ENCODE peak calls at places on chromosomes 12 and 14, in four cellular contexts. One of them, this sample, is unnamed.

GRCh38 chr12:54286042-54286931 is 5.8 kb downstream of the HNRNPA1 start:
- DNase-seq in esophagus squamous epithelium: no peak
- DNase-seq in adrenal gland: no peak
- DNase-seq in colonic mucosa: no peak
- DNase-seq in this sample: no peak

GRCh38 chr12:105466901-105467598 is 136.6 kb downstream of the C12orf75 start:
- DNase-seq in esophagus squamous epithelium: no peak
- DNase-seq in adrenal gland: no peak
- DNase-seq in colonic mucosa: no peak
- DNase-seq in this sample: no peak

GRCh38 chr14:32477406-32477805 is 148.3 kb downstream of the AKAP6 start:
- DNase-seq in esophagus squamous epithelium: no peak
- DNase-seq in adrenal gland: no peak
- DNase-seq in colonic mucosa: no peak
- DNase-seq in this sample: no peak

GRCh38 chr14:38065101-38065762 is 142.5 kb upstream of the SSTR1 start:
- DNase-seq in esophagus squamous epithelium: no peak
- DNase-seq in adrenal gland: no peak
- DNase-seq in colonic mucosa: no peak
- DNase-seq in this sample: peak

GRCh38 chr12:32290411-32290810 is 108.9 kb upstream of the FGD4 start:
- DNase-seq in esophagus squamous epithelium: no peak
- DNase-seq in adrenal gland: no peak
- DNase-seq in colonic mucosa: no peak
- DNase-seq in this sample: no peak

GRCh38 chr12:130933269-130933995 is 20.3 kb upstream of the ADGRD1 start:
- DNase-seq in esophagus squamous epithelium: no peak
- DNase-seq in adrenal gland: no peak
- DNase-seq in colonic mucosa: no peak
- DNase-seq in this sample: no peak

GRCh38 chr14:99822166-99822527 is 28.9 kb downstream of the EML1 start:
- DNase-seq in esophagus squamous epithelium: no peak
- DNase-seq in adrenal gland: no peak
- DNase-seq in colonic mucosa: no peak
- DNase-seq in this sample: no peak

GRCh38 chr12:76586764-76587395 is 27.3 kb upstream of the OSBPL8 start:
- DNase-seq in esophagus squamous epithelium: no peak
- DNase-seq in adrenal gland: peak
- DNase-seq in colonic mucosa: peak
- DNase-seq in this sample: peak

GRCh38 chr14:23302290-23303225 is at the start of gene PPP1R3E:
- DNase-seq in esophagus squamous epithelium: no peak
- DNase-seq in adrenal gland: peak
- DNase-seq in colonic mucosa: peak
- DNase-seq in this sample: peak

GRCh38 chr12:47891356-47891755 is 13.4 kb downstream of the VDR start:
- DNase-seq in esophagus squamous epithelium: no peak
- DNase-seq in adrenal gland: no peak
- DNase-seq in colonic mucosa: no peak
- DNase-seq in this sample: no peak

GRCh38 chr12:43079481-43079880 is 472.5 kb downstream of the ADAMTS20 start:
- DNase-seq in esophagus squamous epithelium: no peak
- DNase-seq in adrenal gland: no peak
- DNase-seq in colonic mucosa: no peak
- DNase-seq in this sample: no peak

GRCh38 chr14:31716208-31716607 is 155.0 kb downstream of the NUBPL start:
- DNase-seq in esophagus squamous epithelium: no peak
- DNase-seq in adrenal gland: no peak
- DNase-seq in colonic mucosa: no peak
- DNase-seq in this sample: no peak

GRCh38 chr12:54173906-54174471 is 14.8 kb downstream of the SMUG1 start:
- DNase-seq in esophagus squamous epithelium: no peak
- DNase-seq in adrenal gland: no peak
- DNase-seq in colonic mucosa: no peak
- DNase-seq in this sample: no peak

GRCh38 chr12:8045952-8046944 is 13.7 kb downstream of the FOXJ2 start:
- DNase-seq in esophagus squamous epithelium: no peak
- DNase-seq in adrenal gland: peak
- DNase-seq in colonic mucosa: peak
- DNase-seq in this sample: peak

GRCh38 chr14:103207038-103207403 is 83.8 kb downstream of the TNFAIP2 start:
- DNase-seq in esophagus squamous epithelium: no peak
- DNase-seq in adrenal gland: peak
- DNase-seq in colonic mucosa: peak
- DNase-seq in this sample: no peak

GRCh38 chr14:68583527-68584275 is 209.2 kb downstream of the ZFP36L1 start:
- DNase-seq in esophagus squamous epithelium: no peak
- DNase-seq in adrenal gland: no peak
- DNase-seq in colonic mucosa: no peak
- DNase-seq in this sample: no peak

GRCh38 chr14:85366226-85366625 is 163.7 kb upstream of the FLRT2 start:
- DNase-seq in esophagus squamous epithelium: no peak
- DNase-seq in adrenal gland: no peak
- DNase-seq in colonic mucosa: no peak
- DNase-seq in this sample: no peak

GRCh38 chr14:91394105-91395081 is 23.2 kb downstream of the CCDC88C start:
- DNase-seq in esophagus squamous epithelium: no peak
- DNase-seq in adrenal gland: no peak
- DNase-seq in colonic mucosa: no peak
- DNase-seq in this sample: no peak

GRCh38 chr12:27922591-27923139 is 49.9 kb downstream of the PTHLH start:
- DNase-seq in esophagus squamous epithelium: no peak
- DNase-seq in adrenal gland: peak
- DNase-seq in colonic mucosa: no peak
- DNase-seq in this sample: no peak

GRCh38 chr14:106831322-106831720 is 1304.9 kb downstream of the TMEM121 start:
- DNase-seq in esophagus squamous epithelium: no peak
- DNase-seq in adrenal gland: no peak
- DNase-seq in colonic mucosa: no peak
- DNase-seq in this sample: peak

GRCh38 chr12:69189378-69189978 is 49.9 kb upstream of the CPSF6 start:
- DNase-seq in esophagus squamous epithelium: no peak
- DNase-seq in adrenal gland: no peak
- DNase-seq in colonic mucosa: no peak
- DNase-seq in this sample: no peak

GRCh38 chr12:13187399-13187798 is 9.1 kb upstream of the EMP1 start:
- DNase-seq in esophagus squamous epithelium: no peak
- DNase-seq in adrenal gland: no peak
- DNase-seq in colonic mucosa: no peak
- DNase-seq in this sample: no peak

GRCh38 chr12:113070117-113070906 is 13.8 kb downstream of the DTX1 start:
- DNase-seq in esophagus squamous epithelium: no peak
- DNase-seq in adrenal gland: no peak
- DNase-seq in colonic mucosa: peak
- DNase-seq in this sample: no peak

GRCh38 chr12:113069149-113069548 is 12.6 kb downstream of the DTX1 start:
- DNase-seq in esophagus squamous epithelium: no peak
- DNase-seq in adrenal gland: no peak
- DNase-seq in colonic mucosa: no peak
- DNase-seq in this sample: no peak

GRCh38 chr12:113066806-113067400 is 10.4 kb downstream of the DTX1 start:
- DNase-seq in esophagus squamous epithelium: no peak
- DNase-seq in adrenal gland: no peak
- DNase-seq in colonic mucosa: no peak
- DNase-seq in this sample: no peak

GRCh38 chr12:113069751-113070116 is 13.2 kb downstream of the DTX1 start:
- DNase-seq in esophagus squamous epithelium: no peak
- DNase-seq in adrenal gland: no peak
- DNase-seq in colonic mucosa: no peak
- DNase-seq in this sample: no peak

DNA sequence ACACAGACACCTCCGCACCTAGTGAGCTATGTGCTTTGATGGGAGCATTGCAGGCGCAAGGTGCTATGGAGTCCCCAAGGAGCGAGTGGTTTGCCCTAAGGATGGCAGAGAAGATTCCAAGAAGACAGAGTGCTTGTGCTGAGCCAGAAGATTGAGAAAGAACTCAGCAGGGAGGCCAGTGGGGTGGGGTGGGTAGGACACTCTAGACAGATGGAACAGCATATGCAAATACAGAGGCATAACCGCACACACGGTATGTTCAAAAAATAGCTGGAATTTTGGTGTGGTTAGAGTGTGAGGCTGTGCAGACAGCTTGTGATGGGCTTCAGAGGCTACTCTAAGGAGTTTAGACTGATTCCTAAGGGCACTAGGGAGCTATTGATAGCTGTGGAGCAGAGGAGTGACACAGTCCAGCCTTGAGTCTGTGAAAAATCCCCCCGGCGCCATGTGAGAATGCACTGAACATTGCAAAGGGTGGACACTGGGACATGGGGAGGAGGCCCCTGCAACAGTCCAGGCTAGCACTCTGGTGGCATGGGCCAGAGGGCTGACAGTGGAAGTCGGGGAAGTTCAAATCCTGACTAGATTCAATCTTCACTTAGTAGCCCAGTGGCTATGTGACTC is 11.9 kb downstream of the DTX1 start:
- DNase-seq in esophagus squamous epithelium: no peak
- DNase-seq in adrenal gland: no peak
- DNase-seq in colonic mucosa: no peak
- DNase-seq in this sample: no peak
- H3K4me3 ChIP-seq in esophagus squamous epithelium: no peak
- H3K4me3 ChIP-seq in adrenal gland: no peak
- H3K4me3 ChIP-seq in colonic mucosa: no peak
- H3K4me3 ChIP-seq in this sample: no peak

GRCh38 chr14:35254736-35255135 is 37.4 kb upstream of the PSMA6 start:
- DNase-seq in esophagus squamous epithelium: no peak
- DNase-seq in adrenal gland: no peak
- DNase-seq in colonic mucosa: no peak
- DNase-seq in this sample: no peak

GRCh38 chr14:35252485-35252884 is 39.7 kb upstream of the PSMA6 start:
- DNase-seq in esophagus squamous epithelium: no peak
- DNase-seq in adrenal gland: no peak
- DNase-seq in colonic mucosa: no peak
- DNase-seq in this sample: no peak

GRCh38 chr14:35261774-35262173 is 30.4 kb upstream of the PSMA6 start:
- DNase-seq in esophagus squamous epithelium: no peak
- DNase-seq in adrenal gland: no peak
- DNase-seq in colonic mucosa: no peak
- DNase-seq in this sample: no peak

GRCh38 chr14:35258420-35258819 is 33.8 kb upstream of the PSMA6 start:
- DNase-seq in esophagus squamous epithelium: no peak
- DNase-seq in adrenal gland: no peak
- DNase-seq in colonic mucosa: no peak
- DNase-seq in this sample: no peak

GRCh38 chr14:35257809-35258208 is 34.4 kb upstream of the PSMA6 start:
- DNase-seq in esophagus squamous epithelium: no peak
- DNase-seq in adrenal gland: no peak
- DNase-seq in colonic mucosa: no peak
- DNase-seq in this sample: no peak
- H3K27ac ChIP-seq in esophagus squamous epithelium: no peak
- H3K27ac ChIP-seq in adrenal gland: no peak
- H3K27ac ChIP-seq in colonic mucosa: no peak
- H3K27ac ChIP-seq in this sample: no peak

GRCh38 chr12:24820872-24821271 is 128.0 kb downstream of the BCAT1 start:
- DNase-seq in esophagus squamous epithelium: no peak
- DNase-seq in adrenal gland: no peak
- DNase-seq in colonic mucosa: no peak
- DNase-seq in this sample: no peak

GRCh38 chr12:24823808-24824515 is 124.9 kb downstream of the BCAT1 start:
- DNase-seq in esophagus squamous epithelium: no peak
- DNase-seq in adrenal gland: no peak
- DNase-seq in colonic mucosa: no peak
- DNase-seq in this sample: no peak

GRCh38 chr12:24822121-24822899 is 126.6 kb downstream of the BCAT1 start:
- DNase-seq in esophagus squamous epithelium: no peak
- DNase-seq in adrenal gland: no peak
- DNase-seq in colonic mucosa: no peak
- DNase-seq in this sample: no peak

GRCh38 chr12:24821691-24822090 is 127.2 kb downstream of the BCAT1 start:
- DNase-seq in esophagus squamous epithelium: no peak
- DNase-seq in adrenal gland: no peak
- DNase-seq in colonic mucosa: no peak
- DNase-seq in this sample: no peak
- H3K4me3 ChIP-seq in esophagus squamous epithelium: no peak
- H3K4me3 ChIP-seq in adrenal gland: no peak
- H3K4me3 ChIP-seq in colonic mucosa: no peak
- H3K4me3 ChIP-seq in this sample: no peak

GRCh38 chr12:116236148-116236731 is 41.3 kb downstream of the MED13L start:
- DNase-seq in esophagus squamous epithelium: no peak
- DNase-seq in adrenal gland: peak
- DNase-seq in colonic mucosa: peak
- DNase-seq in this sample: no peak
- H3K27ac ChIP-seq in esophagus squamous epithelium: no peak
- H3K27ac ChIP-seq in adrenal gland: no peak
- H3K27ac ChIP-seq in colonic mucosa: no peak
- H3K27ac ChIP-seq in this sample: peak